ENCODE peak calls at places on chromosomes 13 and 19, in seven cellular contexts. H is activated T-cell treated with anti-CD3 and anti-CD28 coated beads, Interleukin-2, amount 50 U/mL, for 1 hour; L is small intestine; E is PC-9; G is NCI-H446; Q is stimulated activated CD8-positive, alpha-beta memory T cell treated with anti-CD3 and anti-CD28 coated beads, Interleukin-7, amount 100 ng/mL, for 4 hours; B is mammary epithelial cell. Y is an unnamed sample.

GRCh38 chr13:45781553-45782326 is 69.8 kb downstream of the SIAH3 start:
- DNase-seq in H (no peak), Q (no peak), E (no peak), L (peak), B (peak), G (peak), Y (no peak)

GRCh38 chr13:23468811-23469210 is 35.3 kb upstream of the SACS start:
- DNase-seq in E (no peak), H (no peak), B (no peak), G (peak), L (no peak), Q (no peak), Y (no peak)

GRCh38 chr19:35045667-35046300 is 4.3 kb downstream of the HPN start:
- DNase-seq in E (peak), H (peak), G (no peak), B (peak), Q (no peak), L (no peak), Y (peak)

GRCh38 chr19:39507715-39508364 is 7.1 kb upstream of the SELENOV start:
- DNase-seq in H (no peak), E (no peak), L (no peak), G (no peak), B (no peak), Q (no peak), Y (no peak)

GRCh38 chr19:18895038-18895827 is 725 bp downstream of the CERS1 start:
- DNase-seq in Q (no peak), L (no peak), H (no peak), E (peak), G (no peak), B (peak), Y (no peak)

GRCh38 chr13:76725211-76725610 is 161.0 kb downstream of the KCTD12 start:
- DNase-seq in Q (no peak), B (no peak), E (no peak), L (no peak), G (no peak), H (no peak), Y (no peak)

GRCh38 chr19:10086032-10086903 is at the start of gene SHFL:
- DNase-seq in L (peak), H (peak), B (peak), G (no peak), E (peak), Q (peak), Y (no peak)

GRCh38 chr13:66556306-66556705 is 673.8 kb downstream of the PCDH9 start:
- DNase-seq in G (no peak), Q (no peak), E (no peak), B (no peak), L (no peak), H (no peak), Y (no peak)

GRCh38 chr19:54100560-54100959 is at the start of gene OSCAR:
- DNase-seq in G (no peak), B (no peak), E (no peak), H (no peak), Q (no peak), L (no peak), Y (no peak)

GRCh38 chr19:4730740-4731171 is 7.1 kb upstream of the DPP9 start:
- DNase-seq in E (no peak), Q (peak), G (peak), H (peak), B (no peak), L (no peak), Y (no peak)

GRCh38 chr13:75326173-75327131 is 155.5 kb downstream of the TBC1D4 start:
- DNase-seq in G (no peak), L (peak), E (no peak), H (peak), Q (peak), B (peak), Y (no peak)

GRCh38 chr19:41936416-41936850 is 8.2 kb upstream of the ERFL start:
- DNase-seq in E (no peak), B (peak), Q (peak), H (peak), L (no peak), G (no peak), Y (no peak)

GRCh38 chr19:38120471-38121030 is 103.5 kb downstream of the DPF1 start:
- DNase-seq in Q (no peak), G (no peak), L (no peak), B (no peak), H (no peak), E (no peak), Y (no peak)

GRCh38 chr19:54418930-54419800 is 3.9 kb downstream of the TTYH1 start:
- DNase-seq in G (no peak), E (no peak), Q (no peak), B (no peak), L (no peak), H (no peak), Y (no peak)

GRCh38 chr13:43227721-43228120 is 204.3 kb downstream of the DNAJC15 start:
- DNase-seq in L (no peak), E (no peak), B (no peak), H (no peak), Q (no peak), G (peak), Y (no peak)

GRCh38 chr13:95707442-95708389 is 30.8 kb downstream of the DNAJC3 start:
- DNase-seq in G (no peak), H (no peak), E (no peak), B (no peak), Q (no peak), L (no peak), Y (no peak)

GRCh38 chr19:7699422-7700127 is 2.4 kb downstream of the FCER2 start:
- DNase-seq in E (no peak), H (no peak), B (peak), Q (no peak), G (no peak), L (no peak), Y (peak)

GRCh38 chr13:32829676-32830091 is 186.5 kb upstream of the KL start:
- DNase-seq in L (no peak), H (no peak), G (no peak), E (peak), Q (no peak), B (peak), Y (no peak)

GRCh38 chr13:46170687-46171086 is 11.3 kb downstream of the LCP1 start:
- DNase-seq in B (no peak), E (no peak), G (no peak), H (no peak), Q (no peak), L (no peak), Y (no peak)

GRCh38 chr19:16159655-16160054 is 13.7 kb downstream of the CIB3 start:
- DNase-seq in L (no peak), B (no peak), H (no peak), E (no peak), Q (no peak), G (no peak), Y (no peak)

GRCh38 chr13:41268764-41269163 is 5.4 kb upstream of the MTRF1 start:
- DNase-seq in L (no peak), E (no peak), B (peak), G (peak), Q (no peak), H (no peak), Y (no peak)

Y was measured in GM12878.